ENCODE peak calls at places on chromosomes 3 and 15, in six cellular contexts. Q, X, V, U, T and M are unnamed samples.

GRCh38 chr15:25244731-25245585 is 193.9 kb downstream of the UBE3A start:
- DNase-seq in Q (peak; percentile 1), X (no peak), V (no peak), U (no peak), T (no peak), M (no peak)

GRCh38 chr15:66702770-66703539 is 919 bp downstream of the SMAD6 start:
- DNase-seq in Q (peak; percentile 58), X (no peak), V (peak; percentile 28), U (no peak), T (no peak), M (no peak)

GRCh38 chr3:40875581-40875980 is 323.7 kb upstream of the CTNNB1 start:
- DNase-seq in Q (no peak), X (no peak), V (no peak), U (no peak), T (no peak), M (no peak)

GRCh38 chr3:131537531-131537930 is 34.8 kb upstream of the MRPL3 start:
- DNase-seq in Q (no peak), X (no peak), V (no peak), U (no peak), T (no peak), M (no peak)

GRCh38 chr3:38645601-38646000 is 3.9 kb downstream of the SCN5A start:
- DNase-seq in Q (no peak), X (no peak), V (no peak), U (no peak), T (no peak), M (no peak)

GRCh38 chr3:101849714-101850326 is 506 bp downstream of the NFKBIZ start:
- DNase-seq in Q (peak; percentile 66), X (peak; percentile 30), V (peak; percentile 62), U (no peak), T (no peak), M (no peak)

GRCh38 chr3:178498866-178499265 is 37.4 kb upstream of the KCNMB2 start:
- DNase-seq in Q (no peak), X (no peak), V (no peak), U (no peak), T (no peak), M (no peak)

GRCh38 chr3:50405249-50405648 is 45.9 kb upstream of the TMEM115 start:
- DNase-seq in Q (no peak), X (no peak), V (peak; percentile 56), U (no peak), T (no peak), M (no peak)

GRCh38 chr3:188727052-188727451 is 444.7 kb upstream of the TPRG1 start:
- DNase-seq in Q (no peak), X (no peak), V (no peak), U (no peak), T (no peak), M (no peak)

GRCh38 chr3:62046326-62046725 is 327.0 kb downstream of the FEZF2 start:
- DNase-seq in Q (no peak), X (no peak), V (no peak), U (no peak), T (no peak), M (no peak)

GRCh38 chr3:79369306-79369705 is 398.5 kb downstream of the ROBO1 start:
- DNase-seq in Q (no peak), X (no peak), V (no peak), U (peak; percentile 20), T (peak; percentile 13), M (no peak)

GRCh38 chr15:51191072-51191665 is 96.5 kb upstream of the TNFAIP8L3 start:
- DNase-seq in Q (no peak), X (no peak), V (no peak), U (no peak), T (no peak), M (no peak)

GRCh38 chr3:193897791-193898190 is 238.2 kb upstream of the HES1 start:
- DNase-seq in Q (no peak), X (no peak), V (no peak), U (no peak), T (no peak), M (no peak)

GRCh38 chr3:125306620-125307019 is 68.5 kb downstream of the ZNF148 start:
- DNase-seq in Q (no peak), X (no peak), V (no peak), U (no peak), T (no peak), M (no peak)

GRCh38 chr3:134463676-134464611 is 21.8 kb downstream of the ANAPC13 start:
- DNase-seq in Q (no peak), X (no peak), V (no peak), U (peak; percentile 96), T (peak; percentile 78), M (peak; percentile 65)

GRCh38 chr3:31486865-31487533 is 45.7 kb upstream of the STT3B start:
- DNase-seq in Q (no peak), X (no peak), V (peak; percentile 25), U (no peak), T (no peak), M (no peak)

GRCh38 chr3:47661121-47661752 is 82.6 kb upstream of the CSPG5 start:
- DNase-seq in Q (peak; percentile 12), X (peak; percentile 23), V (no peak), U (peak; percentile 59), T (peak; percentile 71), M (peak; percentile 23)

GRCh38 chr3:120503727-120504616 is 53.2 kb upstream of the FSTL1 start:
- DNase-seq in Q (no peak), X (no peak), V (no peak), U (no peak), T (no peak), M (no peak)

GRCh38 chr3:44020178-44020577 is 221.5 kb upstream of the TOPAZ1 start:
- DNase-seq in Q (no peak), X (no peak), V (no peak), U (no peak), T (no peak), M (no peak)

GRCh38 chr3:11581237-11582122 is 62.2 kb downstream of the VGLL4 start:
- DNase-seq in Q (no peak), X (no peak), V (no peak), U (no peak), T (no peak), M (no peak)
- H3K4me3 ChIP-seq in Q (peak overlapping the region; percentile 39), X (no peak overlapping the region), V (no peak overlapping the region), U (peak overlapping the region; percentile 40), T (peak overlapping the region; percentile 51), M (peak overlapping the region; percentile 39)

GRCh38 chr3:27093771-27094170 is 275.4 kb downstream of the NEK10 start:
- DNase-seq in Q (no peak), X (no peak), V (no peak), U (no peak), T (no peak), M (no peak)

GRCh38 chr3:27089063-27089462 is 280.1 kb downstream of the NEK10 start:
- DNase-seq in Q (no peak), X (no peak), V (no peak), U (no peak), T (no peak), M (no peak)

GRCh38 chr3:27090265-27091041 is 278.7 kb downstream of the NEK10 start:
- DNase-seq in Q (no peak), X (no peak), V (no peak), U (no peak), T (no peak), M (no peak)

GRCh38 chr3:27085849-27086248 is 283.3 kb downstream of the NEK10 start:
- DNase-seq in Q (no peak), X (no peak), V (no peak), U (no peak), T (no peak), M (no peak)

DNA sequence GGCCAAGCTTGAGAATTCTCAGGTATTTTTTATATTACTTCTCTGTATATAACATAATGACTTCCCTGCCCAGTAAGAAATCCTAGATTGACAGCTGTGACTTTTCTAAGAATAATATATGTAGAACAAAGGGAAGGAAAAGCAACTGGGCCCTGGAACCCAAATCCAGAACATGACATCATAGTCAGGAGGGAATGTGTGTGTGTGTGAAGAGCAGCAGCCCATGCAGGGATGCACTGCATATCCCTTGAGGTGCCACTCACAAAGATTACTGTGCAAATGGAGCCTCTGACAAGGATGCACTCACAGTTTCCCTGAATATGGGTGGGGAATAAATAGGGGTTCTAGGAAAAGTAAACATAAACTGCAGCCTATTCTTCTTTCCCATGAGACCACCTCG is 279.5 kb downstream of the NEK10 start:
- DNase-seq in Q (no peak), X (no peak), V (no peak), U (no peak), T (no peak), M (no peak)
- TF ChIP-seq CTCF in Q (no peak), X (no peak), V (no peak), U (no peak), T (no peak), M (no peak)

GRCh38 chr3:119239421-119239820 is 1.3 kb downstream of the B4GALT4 start:
- DNase-seq in Q (no peak), X (no peak), V (no peak), U (no peak), T (no peak), M (no peak)
- H3K4me3 ChIP-seq in Q (peak overlapping the region; percentile 60), X (peak overlapping the region; percentile 80), V (peak overlapping the region; percentile 66), U (peak overlapping the region; percentile 66), T (peak overlapping the region; percentile 67), M (peak overlapping the region; percentile 55)

DNA sequence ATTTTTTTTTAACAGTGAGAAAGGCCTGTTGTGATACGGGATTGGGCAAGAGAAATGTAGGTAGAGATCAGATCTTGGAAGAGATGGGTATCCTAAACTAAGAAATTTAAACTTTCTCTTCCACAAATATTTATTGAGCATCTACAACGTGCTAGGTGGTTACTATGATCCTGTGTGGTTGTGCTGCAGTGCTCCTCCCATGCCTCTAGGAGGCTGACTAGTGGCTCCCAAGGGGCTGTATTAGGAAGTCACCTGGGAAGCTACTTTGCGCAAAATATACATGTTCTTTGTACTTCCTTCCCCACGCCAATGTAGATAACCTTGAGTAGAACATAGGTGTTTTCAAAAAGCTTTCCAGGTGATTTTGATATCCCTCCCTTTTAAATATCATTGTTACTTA is 27.2 kb downstream of the USP3 start:
- DNase-seq in Q (no peak), X (no peak), V (no peak), U (no peak), T (no peak), M (no peak)
- TF ChIP-seq CTCF in Q (peak; percentile 30), X (no peak), V (peak; percentile 19), U (peak; percentile 46), T (no peak), M (peak; percentile 26)

DNA sequence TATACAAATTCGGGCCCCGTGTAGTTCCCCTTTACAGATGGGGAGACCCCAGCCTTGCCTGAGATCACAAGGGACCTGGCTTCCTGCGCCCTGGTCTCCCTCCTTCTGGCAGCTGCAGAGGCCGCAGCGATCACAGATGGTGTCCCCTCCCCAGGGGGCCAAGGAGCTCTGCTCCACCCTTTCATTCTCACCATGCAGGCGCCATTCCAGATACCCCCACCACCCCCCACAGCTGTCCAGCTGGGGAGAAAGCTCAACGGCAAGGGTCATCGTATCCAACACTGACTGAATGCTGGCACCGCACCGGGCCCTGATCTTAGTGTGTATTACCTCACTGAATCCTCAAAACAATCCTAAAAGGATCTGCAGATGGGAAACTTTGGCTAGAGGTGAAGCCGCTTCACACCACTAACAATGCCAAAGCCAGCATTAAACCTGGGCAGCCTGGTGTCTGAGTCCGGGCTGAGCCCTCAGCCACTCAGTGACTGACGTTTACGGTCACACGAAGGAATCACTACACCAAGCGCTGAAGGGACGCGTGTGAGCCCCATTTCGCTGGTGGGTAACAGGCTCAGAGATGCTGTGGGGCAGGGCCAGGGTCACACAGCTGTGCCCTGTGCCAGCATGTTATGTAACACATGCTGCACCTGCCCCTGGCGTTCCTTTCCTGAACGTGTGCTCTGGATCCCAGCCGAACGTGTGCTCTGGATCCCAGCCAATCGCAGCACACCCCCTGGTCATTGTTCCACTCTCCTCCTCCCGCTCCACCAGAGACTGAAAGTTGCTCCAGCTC is 51.9 kb downstream of the IQSEC1 start:
- DNase-seq in Q (peak; percentile 49), X (no peak), V (no peak), U (no peak), T (no peak), M (no peak)
- H3K4me3 ChIP-seq in Q (peak overlapping the region; percentile 53), X (no peak overlapping the region), V (no peak overlapping the region), U (no peak overlapping the region), T (peak overlapping the region; percentile 60), M (no peak overlapping the region)

GRCh38 chr3:81419196-81419595 is 342.2 kb downstream of the GBE1 start:
- DNase-seq in Q (no peak), X (peak; percentile 6), V (no peak), U (no peak), T (peak; percentile 2), M (no peak)
- TF ChIP-seq CTCF in Q (peak; percentile 49), X (peak; percentile 59), V (no peak), U (no peak), T (peak; percentile 25), M (peak; percentile 36)